ENCODE peak calls at places on chromosomes 13 and 19, in nine cellular contexts. Q is non-pigmented ciliary epithelial cell; S is kidney tubule cell; L is T follicular helper cell; H is ascending aorta; Z is NCI-H510A treated with DMSO at 0.1 percent for 48 hours; V is tibial nerve; M is GM04504; R is activated effector memory CD4-positive, alpha-beta T cell treated with anti-CD3 and anti-CD28 coated beads, Interleukin-2, amount 50 U/mL, for 16 hours. G is an unnamed sample.

GRCh38 chr13:44188257-44188656 is 185.4 kb upstream of the SERP2 start:
- DNase-seq in Q (no peak), S (peak), L (no peak), H (no peak), Z (no peak), V (no peak), M (no peak), R (no peak), G (no peak)

GRCh38 chr13:39538826-39539555 is 64.0 kb downstream of the LHFPL6 start:
- DNase-seq in Q (no peak), S (peak), L (no peak), H (no peak), Z (peak), V (no peak), M (no peak), R (no peak), G (peak)

GRCh38 chr13:87999141-87999765 is 328.1 kb downstream of the SLITRK5 start:
- DNase-seq in Q (no peak), S (peak), L (no peak), H (no peak), Z (no peak), V (no peak), M (peak), R (no peak), G (no peak)

GRCh38 chr13:46166947-46167610 is 14.9 kb downstream of the LCP1 start:
- DNase-seq in Q (no peak), S (no peak), L (no peak), H (no peak), Z (no peak), V (no peak), M (no peak), R (no peak), G (no peak)

GRCh38 chr13:112952759-112953541 is 16.1 kb upstream of the MCF2L start:
- DNase-seq in Q (no peak), S (no peak), L (no peak), H (no peak), Z (no peak), V (no peak), M (no peak), R (peak), G (no peak)

GRCh38 chr13:43405457-43405856 is 381.3 kb downstream of the ENOX1 start:
- DNase-seq in Q (peak), S (peak), L (no peak), H (no peak), Z (no peak), V (no peak), M (peak), R (no peak), G (no peak)

GRCh38 chr13:102800145-102801041 is 1.5 kb downstream of the BIVM start:
- DNase-seq in Q (no peak), S (peak), L (peak), H (peak), Z (peak), V (peak), M (peak), R (peak), G (peak)

GRCh38 chr19:532578-533484 is 1.3 kb downstream of the CDC34 start:
- DNase-seq in Q (no peak), S (peak), L (peak), H (no peak), Z (no peak), V (peak), M (peak), R (peak), G (peak)

GRCh38 chr13:48909088-48909389 is 66.7 kb upstream of the FNDC3A start:
- DNase-seq in Q (no peak), S (no peak), L (no peak), H (no peak), Z (no peak), V (no peak), M (no peak), R (no peak), G (no peak)

GRCh38 chr19:1465191-1466016 is 13.6 kb downstream of the C19orf25 start:
- DNase-seq in Q (no peak), S (peak), L (no peak), H (no peak), Z (no peak), V (no peak), M (no peak), R (peak), G (no peak)

GRCh38 chr19:18280247-18281081 is 958 bp downstream of the JUND start:
- DNase-seq in Q (no peak), S (peak), L (peak), H (no peak), Z (peak), V (peak), M (no peak), R (peak), G (peak)

GRCh38 chr13:20902438-20903163 is at the start of gene XPO4:
- DNase-seq in Q (no peak), S (peak), L (peak), H (peak), Z (peak), V (peak), M (peak), R (peak), G (peak)

GRCh38 chr19:57466489-57466888 is 9.5 kb upstream of the VN1R1 start:
- DNase-seq in Q (no peak), S (no peak), L (no peak), H (no peak), Z (no peak), V (no peak), M (no peak), R (no peak), G (no peak)

GRCh38 chr13:54965881-54966280 is 1937.3 kb downstream of the OLFM4 start:
- DNase-seq in Q (peak), S (peak), L (no peak), H (no peak), Z (no peak), V (no peak), M (no peak), R (no peak), G (no peak)

GRCh38 chr19:9498183-9498902 is at the start of gene ZNF560:
- DNase-seq in Q (peak), S (no peak), L (no peak), H (no peak), Z (no peak), V (no peak), M (peak), R (no peak), G (no peak)

GRCh38 chr13:50081106-50081898 is 66.1 kb downstream of the KCNRG start:
- DNase-seq in Q (no peak), S (peak), L (peak), H (no peak), Z (peak), V (peak), M (no peak), R (peak), G (peak)

GRCh38 chr19:11797491-11797890 is 832 bp upstream of the ZNF491 start:
- DNase-seq in Q (peak), S (peak), L (peak), H (peak), Z (peak), V (peak), M (peak), R (peak), G (peak)

GRCh38 chr19:33687761-33688656 is 66.3 kb downstream of the CHST8 start:
- DNase-seq in Q (no peak), S (no peak), L (no peak), H (no peak), Z (no peak), V (no peak), M (no peak), R (peak), G (no peak)

GRCh38 chr19:15563325-15563794 is 51.7 kb upstream of the CYP4F8 start:
- DNase-seq in Q (no peak), S (peak), L (no peak), H (no peak), Z (no peak), V (no peak), M (no peak), R (peak), G (peak)

GRCh38 chr13:113845055-113845454 is 18.8 kb downstream of the GAS6 start:
- DNase-seq in Q (no peak), S (peak), L (no peak), H (no peak), Z (no peak), V (no peak), M (no peak), R (no peak), G (no peak)

GRCh38 chr13:110261166-110262081 is 45.5 kb downstream of the COL4A1 start:
- DNase-seq in Q (no peak), S (peak), L (no peak), H (no peak), Z (no peak), V (no peak), M (no peak), R (no peak), G (no peak)

GRCh38 chr13:76822691-76823267 is 63.4 kb downstream of the KCTD12 start:
- DNase-seq in Q (no peak), S (peak), L (no peak), H (no peak), Z (no peak), V (no peak), M (peak), R (no peak), G (no peak)

GRCh38 chr19:13826652-13827235 is 31.5 kb downstream of the ZSWIM4 start:
- DNase-seq in Q (no peak), S (no peak), L (no peak), H (no peak), Z (no peak), V (no peak), M (no peak), R (no peak), G (no peak)

GRCh38 chr19:44735011-44735410 is 13.5 kb upstream of the BCL3 start:
- DNase-seq in Q (no peak), S (peak), L (no peak), H (no peak), Z (no peak), V (no peak), M (no peak), R (no peak), G (no peak)

GRCh38 chr13:39634956-39635355 is 20.5 kb upstream of the COG6 start:
- DNase-seq in Q (no peak), S (peak), L (no peak), H (no peak), Z (no peak), V (no peak), M (no peak), R (no peak), G (no peak)

G was measured in DMS79 treated with DMSO at 0.1 percent for 48 hours.